ENCODE peak calls at places on chromosomes 6 and 20, in six cellular contexts. O is T-helper 9 cell; L is mucosa of gallbladder; F is fibroblast of the aortic adventitia; S is ureter; N is stimulated activated CD8-positive, alpha-beta memory T cell treated with anti-CD3 and anti-CD28 coated beads, Interleukin-7, amount 100 ng/mL, for 48 hours. W is an unnamed sample.

GRCh38 chr20:3798908-3799248 is 2.8 kb downstream of the CDC25B start:
- DNase-seq in L (no peak), S (peak), F (no peak), O (no peak), N (no peak), W (no peak)

GRCh38 chr6:90066715-90067114 is 172.4 kb downstream of the GJA10 start:
- DNase-seq in F (no peak), O (no peak), L (no peak), S (no peak), N (no peak), W (no peak)

GRCh38 chr6:38443750-38444149 is 196.0 kb downstream of the BTBD9 start:
- DNase-seq in S (no peak), N (no peak), F (no peak), O (no peak), L (no peak), W (no peak)

GRCh38 chr20:21693322-21693721 is 12.1 kb upstream of the PAX1 start:
- DNase-seq in O (no peak), S (no peak), F (no peak), N (no peak), L (no peak), W (no peak)

GRCh38 chr6:138815797-138816528 is 20.1 kb downstream of the ECT2L start:
- DNase-seq in L (no peak), O (no peak), S (no peak), F (peak), N (no peak), W (no peak)

GRCh38 chr20:51487525-51488279 is 54.8 kb downstream of the NFATC2 start:
- DNase-seq in S (no peak), N (no peak), O (no peak), F (peak), L (no peak), W (no peak)

GRCh38 chr6:168616807-168617756 is 176.1 kb downstream of the SMOC2 start:
- DNase-seq in L (no peak), N (no peak), F (peak), O (no peak), S (no peak), W (no peak)

GRCh38 chr20:50762435-50763201 is 31.2 kb downstream of the PARD6B start:
- DNase-seq in N (no peak), O (no peak), S (peak), F (peak), L (peak), W (no peak)

GRCh38 chr6:162907876-162908481 is 180.2 kb downstream of the PACRG start:
- DNase-seq in F (peak), L (no peak), N (no peak), S (no peak), O (no peak), W (no peak)

GRCh38 chr6:154962751-154963150 is 32.4 kb upstream of the TIAM2 start:
- DNase-seq in F (peak), S (no peak), L (no peak), O (no peak), N (no peak), W (peak)

GRCh38 chr20:21562656-21563055 is 48.8 kb upstream of the NKX2-2 start:
- DNase-seq in F (no peak), O (no peak), L (no peak), S (no peak), N (no peak), W (no peak)

GRCh38 chr6:17865798-17866725 is 121.4 kb downstream of the KIF13A start:
- DNase-seq in O (no peak), F (peak), N (no peak), S (peak), L (peak), W (no peak)

GRCh38 chr6:55778704-55779103 is 96.7 kb downstream of the BMP5 start:
- DNase-seq in L (no peak), N (no peak), F (no peak), S (no peak), O (no peak), W (no peak)

GRCh38 chr6:126811307-126811706 is 307.2 kb upstream of the RSPO3 start:
- DNase-seq in O (no peak), L (no peak), N (no peak), S (peak), F (peak), W (no peak)

GRCh38 chr6:132188865-132189264 is 212.4 kb downstream of the MOXD1 start:
- DNase-seq in F (peak), O (no peak), S (no peak), N (no peak), L (no peak), W (no peak)

GRCh38 chr20:63972312-63973159 is 2.8 kb upstream of the ZNF512B start:
- DNase-seq in L (no peak), F (no peak), N (no peak), O (no peak), S (no peak), W (no peak)

GRCh38 chr20:3751664-3752385 is 15.7 kb downstream of the ADISSP start:
- DNase-seq in S (no peak), F (no peak), N (peak), O (peak), L (no peak), W (no peak)

GRCh38 chr20:6657111-6657510 is 110.4 kb upstream of the BMP2 start:
- DNase-seq in N (no peak), O (no peak), L (no peak), S (no peak), F (no peak), W (no peak)